ENCODE peak calls at places on chromosome 18, in four cellular contexts. N, A, L and V are unnamed samples. For H3K4me1, the result is how much of the 10 kb centered on the place peaks cover.

GRCh38 chr18:72530622-72531021 is 13.5 kb downstream of the CBLN2 start:
- DNase-seq in N (no peak), A (no peak), L (no peak), V (no peak)

GRCh38 chr18:46406539-46406932 is 250.5 kb downstream of the LOXHD1 start:
- DNase-seq in N (no peak), A (no peak), L (no peak), V (no peak)

GRCh38 chr18:7592305-7593071 is 25.4 kb downstream of the PTPRM start:
- DNase-seq in N (no peak), A (no peak), L (no peak), V (no peak)

GRCh38 chr18:34880882-34881852 is 160.0 kb upstream of the MAPRE2 start:
- DNase-seq in N (no peak), A (no peak), L (no peak), V (peak)

GRCh38 chr18:46748466-46748865 is 8.4 kb downstream of the ST8SIA5 start:
- DNase-seq in N (no peak), A (no peak), L (no peak), V (no peak)

GRCh38 chr18:8881103-8881502 is 175.7 kb downstream of the MTCL1 start:
- DNase-seq in N (no peak), A (no peak), L (no peak), V (no peak)

GRCh38 chr18:46296656-46297055 is 192.5 kb downstream of the HAUS1 start:
- DNase-seq in N (no peak), A (no peak), L (no peak), V (no peak)

GRCh38 chr18:75218064-75218463 is 7.5 kb downstream of the TSHZ1 start:
- DNase-seq in N (no peak), A (no peak), L (no peak), V (peak)

GRCh38 chr18:37529863-37530262 is 35.7 kb downstream of the CELF4 start:
- DNase-seq in N (no peak), A (no peak), L (no peak), V (no peak)

GRCh38 chr18:50172367-50172766 is 22.6 kb downstream of the MYO5B start:
- DNase-seq in N (no peak), A (peak), L (no peak), V (no peak)

GRCh38 chr18:77114564-77115391 is 17.8 kb downstream of the MBP start:
- DNase-seq in N (peak), A (peak), L (peak), V (peak)

GRCh38 chr18:28494151-28494550 is 317.2 kb upstream of the CDH2 start:
- DNase-seq in N (no peak), A (no peak), L (no peak), V (no peak)

GRCh38 chr18:8114480-8114879 is 494.8 kb upstream of the RAB12 start:
- DNase-seq in N (no peak), A (no peak), L (no peak), V (no peak)

DNA sequence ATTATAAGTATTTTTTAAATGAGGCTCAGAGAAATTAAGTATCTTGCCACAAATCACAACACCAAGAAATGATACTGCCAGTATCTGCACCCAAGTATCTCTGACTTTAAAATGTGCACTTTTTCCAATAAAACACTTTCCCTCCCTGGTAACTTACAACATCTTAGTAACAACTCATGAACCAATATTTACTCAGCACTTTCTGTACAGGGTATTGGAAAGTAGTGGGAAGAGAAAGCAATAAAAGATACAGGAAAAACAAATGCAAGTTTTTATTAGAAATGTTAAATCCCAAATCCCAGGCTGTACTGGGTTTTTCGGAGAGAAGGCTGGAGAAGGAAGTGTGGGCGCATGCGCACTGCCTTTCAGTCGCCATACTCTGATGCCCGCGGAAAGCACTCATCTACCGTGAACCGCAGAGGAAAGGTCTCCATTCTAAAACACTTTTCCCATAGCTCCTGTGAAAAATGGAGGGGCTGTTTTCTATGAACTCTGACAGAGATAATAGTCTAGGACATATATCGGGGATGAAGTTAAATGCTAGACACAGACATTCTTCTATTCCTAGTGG is 52.1 kb downstream of the L3MBTL4 start:
- DNase-seq in N (no peak), A (no peak), L (no peak), V (no peak)
- H3K4me3 ChIP-seq in N (no peak), A (no peak), L (no peak), V (no peak)

GRCh38 chr18:48203288-48203945 is 205.8 kb downstream of the ZBTB7C start:
- DNase-seq in N (no peak), A (no peak), L (no peak), V (no peak)

GRCh38 chr18:48203961-48204666 is 205.1 kb downstream of the ZBTB7C start:
- DNase-seq in N (no peak), A (peak), L (no peak), V (peak)

GRCh38 chr18:48208432-48208948 is 200.7 kb downstream of the ZBTB7C start:
- DNase-seq in N (no peak), A (no peak), L (no peak), V (peak)

GRCh38 chr18:48206887-48207286 is 202.3 kb downstream of the ZBTB7C start:
- DNase-seq in N (no peak), A (no peak), L (no peak), V (no peak)

DNA sequence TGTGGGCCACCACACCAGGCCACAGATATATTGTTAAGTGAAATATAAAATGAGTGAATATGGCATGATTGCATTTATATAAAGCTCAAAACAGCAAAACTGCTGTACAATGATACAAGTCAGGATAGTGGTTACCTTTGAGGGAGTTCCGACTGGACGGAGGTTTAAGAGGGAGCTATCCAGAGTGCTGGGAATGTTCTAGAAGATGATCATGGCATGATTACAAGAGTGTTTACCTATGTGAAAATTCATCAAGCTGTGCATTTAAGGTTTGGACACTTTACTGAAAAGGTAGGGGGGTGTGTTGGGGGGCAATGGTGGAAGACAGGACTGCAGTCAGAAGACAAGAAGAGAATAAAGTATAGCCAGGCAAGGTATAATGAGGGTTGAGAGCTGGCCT is 201.4 kb downstream of the ZBTB7C start:
- DNase-seq in N (no peak), A (no peak), L (no peak), V (no peak)
- H3K27ac ChIP-seq in N (no peak), A (no peak), L (no peak), V (no peak)

GRCh38 chr18:26277374-26277773 is 51.1 kb downstream of the TAF4B start:
- DNase-seq in N (no peak), A (no peak), L (no peak), V (no peak)

GRCh38 chr18:26267350-26267749 is 41.1 kb downstream of the TAF4B start:
- DNase-seq in N (no peak), A (no peak), L (no peak), V (no peak)

GRCh38 chr18:26268454-26268853 is 42.2 kb downstream of the TAF4B start:
- DNase-seq in N (no peak), A (peak), L (no peak), V (no peak)

DNA sequence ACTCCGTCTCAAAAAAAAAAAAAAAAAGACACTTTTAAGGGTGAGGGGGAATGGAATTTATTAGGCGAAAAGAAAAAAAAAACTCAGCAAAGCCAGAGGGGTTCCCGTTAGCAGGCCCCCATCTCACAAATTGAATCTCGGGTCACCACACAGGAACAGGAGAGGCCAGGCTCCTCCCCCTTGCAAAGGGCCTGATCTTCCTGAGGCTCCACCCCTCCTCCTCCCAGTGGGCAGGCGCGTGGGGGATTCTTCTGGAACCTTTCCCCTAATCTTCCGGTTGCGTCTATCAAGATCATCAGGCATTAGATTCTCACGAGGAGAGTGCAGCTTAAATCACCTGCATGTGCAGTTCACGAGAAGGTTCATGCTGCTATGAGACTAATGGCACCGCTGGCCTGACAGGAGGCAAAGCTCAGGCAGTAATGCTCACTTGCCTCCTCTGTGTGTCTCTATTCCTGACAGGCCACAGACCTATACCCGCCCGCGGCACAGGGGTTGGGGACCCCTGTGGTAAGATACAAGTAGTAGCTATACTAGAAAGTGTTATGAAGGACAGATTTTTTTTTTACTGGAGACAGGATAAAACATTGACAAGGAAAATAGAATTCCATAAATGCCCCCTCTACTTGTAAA is 45.8 kb downstream of the TAF4B start:
- DNase-seq in N (no peak), A (no peak), L (no peak), V (no peak)
- H3K4me1 ChIP-seq in N (under half), A (under half), L (under half), V (under half)

GRCh38 chr18:78974115-78974740 is 5.4 kb upstream of the SALL3 start:
- DNase-seq in N (no peak), A (no peak), L (no peak), V (no peak)
- H3K4me3 ChIP-seq in N (peak), A (no peak), L (no peak), V (no peak)

DNA sequence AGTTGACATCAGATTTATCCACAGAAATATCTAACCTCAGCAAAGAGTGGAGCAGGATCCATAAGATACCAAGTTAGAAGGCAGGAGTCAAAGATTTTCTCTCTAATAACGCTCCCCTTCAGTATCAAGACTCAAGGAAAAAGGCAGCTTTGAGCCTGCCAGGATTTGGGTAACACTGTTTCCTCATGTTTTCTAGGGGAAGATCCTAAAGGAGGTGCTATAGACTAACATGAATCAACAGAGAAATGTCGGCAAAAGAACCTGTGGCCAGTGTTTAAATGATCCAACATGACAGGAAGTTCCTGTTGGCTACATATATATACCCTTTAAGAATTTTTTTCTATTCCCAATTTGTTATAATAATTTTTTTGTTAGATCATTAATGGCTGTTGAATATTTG is 402.3 kb downstream of the TGIF1 start:
- DNase-seq in N (no peak), A (no peak), L (no peak), V (no peak)
- H3K27ac ChIP-seq in N (no peak), A (no peak), L (no peak), V (no peak)

GRCh38 chr18:58870621-58871020 is 5.9 kb downstream of the ZNF532 start:
- DNase-seq in N (no peak), A (no peak), L (no peak), V (no peak)

GRCh38 chr18:58866261-58867232 is 1.9 kb downstream of the ZNF532 start:
- DNase-seq in N (no peak), A (no peak), L (no peak), V (no peak)

GRCh38 chr18:58870130-58870529 is 5.5 kb downstream of the ZNF532 start:
- DNase-seq in N (no peak), A (no peak), L (no peak), V (no peak)

GRCh38 chr18:58867281-58867961 is 2.7 kb downstream of the ZNF532 start:
- DNase-seq in N (no peak), A (peak), L (no peak), V (no peak)

DNA sequence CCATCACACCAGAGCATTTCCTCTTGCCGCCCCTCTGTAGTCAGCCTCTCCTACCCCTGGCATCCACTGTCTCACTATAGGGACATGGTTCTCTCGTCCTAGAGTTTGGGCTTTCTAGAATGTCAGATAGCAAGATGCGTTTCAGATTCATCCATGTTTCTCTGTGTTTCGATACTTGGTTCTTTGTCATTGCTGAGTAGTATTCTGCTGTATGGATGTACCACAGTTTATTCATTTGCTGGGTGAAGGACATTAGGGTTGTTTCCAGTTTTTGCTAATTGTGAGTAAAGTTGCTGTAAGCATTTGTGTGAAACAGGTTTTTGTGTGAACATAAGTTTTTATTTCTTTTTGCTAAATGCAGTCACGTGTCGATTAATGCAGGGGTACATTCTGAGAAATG is 3.8 kb downstream of the ZNF532 start:
- DNase-seq in N (no peak), A (no peak), L (no peak), V (no peak)
- H3K4me1 ChIP-seq in N (half or more), A (under half), L (under half), V (under half)

DNA sequence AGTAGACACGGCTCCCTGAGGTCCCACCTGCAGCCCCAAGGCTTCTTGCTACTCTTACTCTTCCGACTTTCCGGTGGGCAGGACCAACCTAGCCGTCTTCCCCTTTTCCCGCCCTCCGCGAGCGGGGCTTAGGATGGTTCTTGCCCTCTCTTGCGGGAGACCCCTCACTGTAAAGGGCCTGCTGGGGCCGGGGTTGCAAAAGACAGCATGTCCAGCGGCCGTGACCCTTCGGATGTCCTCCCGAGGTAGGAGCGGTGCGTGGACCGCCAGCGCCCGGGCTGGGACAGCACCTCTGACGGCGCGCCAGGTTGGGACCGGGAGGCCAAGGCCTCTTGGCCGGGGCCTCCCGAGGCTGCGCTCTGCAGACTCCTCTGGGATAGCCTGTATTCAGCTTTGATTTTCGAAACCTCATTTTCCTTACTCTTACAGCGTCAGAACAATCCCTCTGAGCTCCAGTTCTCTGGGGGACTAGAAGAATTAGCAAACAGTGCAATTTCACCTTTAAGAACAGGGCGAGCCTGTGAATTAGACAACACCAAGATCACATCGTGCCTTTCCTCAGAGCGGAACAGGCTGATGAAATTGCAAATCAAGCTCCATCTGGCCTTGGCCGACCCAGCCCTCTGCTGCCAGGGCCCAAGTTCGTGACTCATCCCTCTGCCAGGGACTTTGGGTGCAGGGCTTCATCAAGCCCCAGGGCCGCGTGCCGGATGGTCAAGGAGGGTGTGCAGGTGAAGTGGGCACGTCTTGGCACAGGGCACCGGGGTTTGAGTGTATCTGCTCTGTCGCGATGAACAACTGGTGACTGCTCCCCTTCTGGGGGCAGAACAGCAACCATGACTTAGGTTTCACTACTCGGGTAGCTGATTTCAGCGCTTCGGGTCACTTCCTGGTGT is 777 bp downstream of the MOCOS start:
- DNase-seq in N (peak), A (peak), L (no peak), V (peak)
- H3K4me3 ChIP-seq in N (peak), A (peak), L (peak), V (peak)

GRCh38 chr18:23716516-23716915 is 27.3 kb downstream of the LAMA3 start:
- DNase-seq in N (no peak), A (peak), L (no peak), V (no peak)
- H3K27ac ChIP-seq in N (no peak), A (peak), L (no peak), V (no peak)